ENCODE peak calls at places on chromosome 17, in five cellular contexts. Q, Z, K, S and V are unnamed samples.

GRCh38 chr17:40345161-40346034 is 19.1 kb downstream of the GJD3 start:
- DNase-seq in Q (no peak), S (no peak), Z (no peak), K (peak), V (peak)

GRCh38 chr17:62597920-62598319 is 29.6 kb upstream of the MRC2 start:
- DNase-seq in Z (no peak), Q (no peak), K (peak), S (no peak), V (no peak)

GRCh38 chr17:10216213-10216982 is 18.0 kb upstream of the GAS7 start:
- DNase-seq in S (no peak), K (no peak), Z (no peak), Q (no peak), V (no peak)

GRCh38 chr17:60421273-60422161 is 772 bp upstream of the CHCT1 start:
- DNase-seq in Q (peak), K (peak), S (no peak), Z (peak), V (peak)

GRCh38 chr17:35256629-35257028 is 13.8 kb downstream of the SLFN5 start:
- DNase-seq in K (no peak), Z (no peak), Q (peak), S (no peak), V (no peak)

GRCh38 chr17:37220609-37220953 is 155.2 kb upstream of the C17orf78 start:
- DNase-seq in Q (no peak), K (peak), Z (no peak), S (peak), V (peak)

GRCh38 chr17:17728550-17729251 is 47.4 kb downstream of the RAI1 start:
- DNase-seq in Q (no peak), Z (no peak), S (no peak), K (no peak), V (no peak)

GRCh38 chr17:56593741-56594527 is 435 bp downstream of the NOG start:
- DNase-seq in K (peak), Z (no peak), Q (peak), S (peak), V (peak)

GRCh38 chr17:76384222-76384986 is at the start of gene SPHK1:
- DNase-seq in K (peak), Q (peak), S (peak), Z (peak), V (peak)

GRCh38 chr17:43905985-43906852 is 1.1 kb downstream of the MPP2 start:
- DNase-seq in Z (no peak), K (peak), S (peak), Q (peak), V (peak)